ENCODE peak calls at places on chromosomes 13 and 19, in four cellular contexts. T, U, D and R are unnamed samples.

GRCh38 chr13:28819046-28819747 is 942 bp upstream of the MTUS2 start:
- DNase-seq in T (no peak), U (peak), D (no peak), R (no peak)

GRCh38 chr19:40190891-40191835 is at the start of gene MAP3K10:
- DNase-seq in T (peak), U (peak), D (peak), R (peak)

GRCh38 chr13:109541081-109541480 is 245.3 kb downstream of the IRS2 start:
- DNase-seq in T (no peak), U (no peak), D (no peak), R (no peak)

GRCh38 chr13:52846567-52847321 is 1.7 kb downstream of the PCDH8 start:
- DNase-seq in T (no peak), U (peak), D (peak), R (peak)

GRCh38 chr13:106083620-106084350 is 451.7 kb downstream of the EFNB2 start:
- DNase-seq in T (no peak), U (peak), D (no peak), R (peak)

GRCh38 chr19:52453324-52454094 is at the start of gene ZNF578:
- DNase-seq in T (peak), U (peak), D (peak), R (peak)

GRCh38 chr13:35389535-35389934 is 87.0 kb downstream of the MAB21L1 start:
- DNase-seq in T (no peak), U (no peak), D (no peak), R (no peak)

GRCh38 chr13:106376411-106377112 is 158.9 kb downstream of the EFNB2 start:
- DNase-seq in T (no peak), U (peak), D (no peak), R (peak)

GRCh38 chr19:3163230-3163886 is 15.2 kb upstream of the S1PR4 start:
- DNase-seq in T (peak), U (peak), D (no peak), R (peak)

GRCh38 chr13:41649659-41650058 is 192.3 kb downstream of the RGCC start:
- DNase-seq in T (no peak), U (peak), D (no peak), R (no peak)

GRCh38 chr13:50914848-50915247 is 5.3 kb downstream of the RNASEH2B start:
- DNase-seq in T (no peak), U (peak), D (no peak), R (peak)

GRCh38 chr19:7211191-7211988 is 82.8 kb downstream of the INSR start:
- DNase-seq in T (no peak), U (peak), D (no peak), R (no peak)

GRCh38 chr19:14997981-14998380 is 18.3 kb upstream of the SLC1A6 start:
- DNase-seq in T (no peak), U (no peak), D (no peak), R (no peak)

GRCh38 chr19:47437500-47437899 is 18.2 kb upstream of the MEIS3 start:
- DNase-seq in T (no peak), U (no peak), D (no peak), R (no peak)

GRCh38 chr19:35736913-35737886 is 5.1 kb downstream of the IGFLR1 start:
- DNase-seq in T (no peak), U (no peak), D (no peak), R (peak)

GRCh38 chr19:12137541-12137940 is 2.6 kb downstream of the ZNF20 start:
- DNase-seq in T (peak), U (peak), D (no peak), R (peak)
- TF ChIP-seq CTCF in T (peak), U (peak), D (no peak), R (peak)

GRCh38 chr13:24741016-24741662 is 22.8 kb upstream of the RNF17 start:
- DNase-seq in T (no peak), U (peak), D (no peak), R (no peak)
- TF ChIP-seq CTCF in T (no peak), U (peak), D (no peak), R (peak)

GRCh38 chr19:54436561-54437229 is 12.3 kb upstream of the LENG8 start:
- DNase-seq in T (no peak), U (peak), D (no peak), R (no peak)

GRCh38 chr19:54435551-54436016 is 13.4 kb upstream of the LENG8 start:
- DNase-seq in T (no peak), U (no peak), D (no peak), R (no peak)

GRCh38 chr19:54434862-54435174 is 14.2 kb upstream of the LENG8 start:
- DNase-seq in T (no peak), U (no peak), D (no peak), R (peak)

GRCh38 chr19:54434112-54434861 is 14.7 kb upstream of the LENG8 start:
- DNase-seq in T (no peak), U (no peak), D (no peak), R (no peak)

DNA sequence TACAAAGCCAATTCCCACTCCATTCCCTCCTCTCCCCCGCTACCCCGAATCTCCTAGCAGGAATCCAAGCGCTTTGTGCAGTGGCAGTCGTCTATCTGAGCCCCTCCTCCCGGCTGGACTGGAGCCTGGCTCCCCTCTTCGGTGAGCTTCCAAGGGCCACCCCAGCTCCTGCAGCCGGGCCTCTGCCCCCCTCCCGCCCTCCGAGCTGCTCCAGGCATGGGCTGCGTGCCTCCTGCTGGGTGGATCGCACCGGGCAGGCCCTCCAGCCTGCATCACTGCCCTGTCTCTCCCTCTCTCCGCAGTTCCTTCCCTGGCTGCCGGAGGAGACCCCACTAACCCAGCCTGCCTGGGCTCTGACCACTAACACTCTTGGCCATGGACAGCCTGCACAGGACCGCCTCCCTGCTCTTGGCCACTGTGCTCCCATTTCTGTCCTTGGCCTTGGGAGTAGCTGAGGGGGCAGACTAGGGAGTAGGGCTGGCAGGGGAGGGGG is 12.9 kb upstream of the LENG8 start:
- DNase-seq in T (no peak), U (peak), D (no peak), R (no peak)
- TF ChIP-seq CTCF in T (no peak), U (peak), D (no peak), R (no peak)

GRCh38 chr19:48879025-48879572 is 6.9 kb downstream of the PPP1R15A start:
- DNase-seq in T (no peak), U (no peak), D (no peak), R (no peak)
- TF ChIP-seq CTCF in T (no peak), U (no peak), D (no peak), R (no peak)

DNA sequence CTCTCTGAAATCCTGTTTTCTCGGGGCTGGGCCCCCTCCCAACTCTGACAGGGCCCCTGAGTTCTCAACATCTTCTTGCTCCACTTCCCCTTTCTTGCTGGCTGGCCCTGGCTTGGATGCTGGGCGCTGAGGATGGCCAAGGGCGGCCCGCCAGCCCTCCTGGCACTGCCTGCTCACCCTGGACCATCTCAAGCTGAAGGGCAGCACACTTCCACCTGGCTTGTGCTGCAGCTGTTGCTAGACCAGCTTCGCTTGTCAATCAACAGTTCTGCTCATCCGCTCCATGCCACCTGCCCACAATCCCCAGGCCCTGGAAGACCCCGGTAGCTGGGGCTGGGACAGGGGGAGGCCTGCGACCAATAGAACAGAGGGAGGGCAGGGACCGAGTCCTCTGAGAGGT is 6.9 kb upstream of the GMIP start:
- DNase-seq in T (no peak), U (no peak), D (no peak), R (no peak)
- TF ChIP-seq CTCF in T (no peak), U (no peak), D (no peak), R (no peak)

GRCh38 chr19:12773571-12773970 is 1.8 kb downstream of the HOOK2 start:
- DNase-seq in T (no peak), U (peak), D (no peak), R (no peak)
- TF ChIP-seq CTCF in T (no peak), U (peak), D (peak), R (no peak)

GRCh38 chr13:26503826-26504594 is 53.5 kb upstream of the WASF3 start:
- DNase-seq in T (no peak), U (no peak), D (no peak), R (no peak)
- TF ChIP-seq CTCF in T (no peak), U (no peak), D (no peak), R (no peak)

DNA sequence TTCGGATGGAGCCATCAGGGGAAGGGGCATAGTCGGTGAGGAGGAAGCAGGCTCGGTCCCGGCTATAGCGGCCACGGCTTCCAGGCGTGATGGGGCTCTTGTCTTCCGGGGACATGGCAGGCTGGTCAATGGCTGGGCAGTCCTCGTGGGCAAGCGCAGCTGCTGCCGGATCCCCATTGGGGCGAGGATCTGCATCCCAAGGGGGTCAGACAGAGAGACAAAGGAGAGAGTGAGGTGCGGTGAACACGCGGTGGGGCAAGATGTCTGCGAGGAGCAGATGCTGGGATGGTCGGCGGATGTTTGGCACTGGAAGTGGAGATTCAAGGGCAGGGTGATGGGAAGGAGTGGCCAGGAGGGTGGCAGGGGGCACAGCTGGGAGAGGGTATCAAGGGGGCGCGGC is 8.6 kb downstream of the KCNC3 start:
- DNase-seq in T (no peak), U (no peak), D (no peak), R (no peak)
- TF ChIP-seq CTCF in T (no peak), U (no peak), D (no peak), R (no peak)